ENCODE peak calls at places on chromosomes 5 and 9, in eight cellular contexts. P is BJ, S is BE2C, T is omental fat pad, R is right lobe of liver, I is IMR-90, M is fibroblast of mammary gland, J is GM20000. C is an unnamed sample.

GRCh38 chr9:114721491-114722362 is 39.7 kb upstream of the TEX48 start:
- DNase-seq in P (peak), S (no peak), T (no peak), R (peak), I (peak), M (peak), J (no peak), C (no peak)

GRCh38 chr5:103472820-103473219 is 89.8 kb downstream of the NUDT12 start:
- DNase-seq in P (no peak), S (no peak), T (no peak), R (no peak), I (peak), M (peak), J (no peak), C (no peak)

GRCh38 chr5:11715797-11716196 is 188.4 kb downstream of the CTNND2 start:
- DNase-seq in P (no peak), S (no peak), T (no peak), R (no peak), I (no peak), M (no peak), J (no peak), C (no peak)

GRCh38 chr9:133818444-133818843 is 80.3 kb upstream of the SARDH start:
- DNase-seq in P (no peak), S (no peak), T (no peak), R (no peak), I (peak), M (peak), J (no peak), C (no peak)

GRCh38 chr5:124806026-124806856 is 59.8 kb upstream of the ZNF608 start:
- DNase-seq in P (no peak), S (peak), T (peak), R (peak), I (peak), M (peak), J (no peak), C (no peak)

GRCh38 chr9:111427186-111427585 is 57.0 kb downstream of the ECPAS start:
- DNase-seq in P (no peak), S (no peak), T (no peak), R (no peak), I (peak), M (peak), J (peak), C (no peak)

GRCh38 chr9:1721219-1721618 is 293.9 kb upstream of the SMARCA2 start:
- DNase-seq in P (no peak), S (no peak), T (no peak), R (no peak), I (no peak), M (no peak), J (no peak), C (no peak)

GRCh38 chr5:140627972-140628371 is 5.0 kb downstream of the CD14 start:
- DNase-seq in P (no peak), S (no peak), T (no peak), R (no peak), I (no peak), M (no peak), J (no peak), C (no peak)

GRCh38 chr5:52727568-52727967 is 60.1 kb upstream of the ITGA1 start:
- DNase-seq in P (no peak), S (peak), T (no peak), R (no peak), I (peak), M (peak), J (no peak), C (no peak)

GRCh38 chr5:171226096-171226495 is 83.0 kb upstream of the TLX3 start:
- DNase-seq in P (no peak), S (no peak), T (no peak), R (no peak), I (peak), M (peak), J (no peak), C (no peak)

GRCh38 chr5:93705896-93706295 is 35.5 kb downstream of the POU5F2 start:
- DNase-seq in P (no peak), S (no peak), T (no peak), R (no peak), I (peak), M (peak), J (no peak), C (no peak)

GRCh38 chr5:111447099-111447498 is 65.2 kb downstream of the STARD4 start:
- DNase-seq in P (no peak), S (no peak), T (no peak), R (no peak), I (peak), M (no peak), J (no peak), C (no peak)

GRCh38 chr5:37495668-37496067 is 116.5 kb downstream of the WDR70 start:
- DNase-seq in P (peak), S (no peak), T (no peak), R (no peak), I (peak), M (peak), J (no peak), C (no peak)

GRCh38 chr5:180785794-180786221 is 16.8 kb downstream of the MGAT1 start:
- DNase-seq in P (peak), S (no peak), T (no peak), R (no peak), I (peak), M (peak), J (no peak), C (no peak)

GRCh38 chr9:36154213-36154952 is 14.8 kb upstream of the CCIN start:
- DNase-seq in P (no peak), S (peak), T (no peak), R (no peak), I (peak), M (peak), J (no peak), C (no peak)
- TF ChIP-seq CTCF in P (no peak), S (no peak), T (no peak), R (no peak), I (no peak), M (no peak), J (no peak), C (no peak)

GRCh38 chr5:68271124-68271523 is 55.6 kb downstream of the PIK3R1 start:
- DNase-seq in P (no peak), S (no peak), T (no peak), R (no peak), I (no peak), M (no peak), J (no peak), C (no peak)
- TF ChIP-seq CTCF in P (no peak), S (no peak), T (no peak), R (no peak), I (no peak), M (no peak), J (no peak), C (no peak)

DNA sequence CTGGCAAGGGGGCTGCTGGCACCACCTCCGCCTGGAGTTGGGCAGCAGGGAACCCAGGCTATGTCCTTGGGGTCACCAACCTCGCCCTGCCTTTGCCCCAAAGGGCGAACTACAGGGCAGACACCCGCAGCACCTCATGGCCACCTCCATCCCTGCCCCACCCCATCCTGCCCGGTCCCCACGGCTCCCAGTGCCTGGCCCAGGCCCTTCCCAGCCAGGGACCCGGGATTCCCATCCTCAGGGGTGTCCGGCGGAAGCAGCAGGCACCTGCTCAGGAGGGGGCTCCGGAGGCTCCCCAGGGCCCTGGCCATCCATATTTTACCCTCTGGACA is 37.0 kb downstream of the NACC2 start:
- DNase-seq in P (no peak), S (peak), T (no peak), R (no peak), I (no peak), M (no peak), J (no peak), C (no peak)
- TF ChIP-seq CTCF in P (no peak), S (no peak), T (no peak), R (no peak), I (no peak), M (no peak), J (no peak), C (no peak)

GRCh38 chr5:132408965-132409364 is 39.5 kb downstream of the SLC22A5 start:
- DNase-seq in P (no peak), S (no peak), T (no peak), R (peak), I (no peak), M (no peak), J (no peak), C (no peak)
- TF ChIP-seq CTCF in P (no peak), S (no peak), T (no peak), R (no peak), I (no peak), M (no peak), J (no peak), C (no peak)

DNA sequence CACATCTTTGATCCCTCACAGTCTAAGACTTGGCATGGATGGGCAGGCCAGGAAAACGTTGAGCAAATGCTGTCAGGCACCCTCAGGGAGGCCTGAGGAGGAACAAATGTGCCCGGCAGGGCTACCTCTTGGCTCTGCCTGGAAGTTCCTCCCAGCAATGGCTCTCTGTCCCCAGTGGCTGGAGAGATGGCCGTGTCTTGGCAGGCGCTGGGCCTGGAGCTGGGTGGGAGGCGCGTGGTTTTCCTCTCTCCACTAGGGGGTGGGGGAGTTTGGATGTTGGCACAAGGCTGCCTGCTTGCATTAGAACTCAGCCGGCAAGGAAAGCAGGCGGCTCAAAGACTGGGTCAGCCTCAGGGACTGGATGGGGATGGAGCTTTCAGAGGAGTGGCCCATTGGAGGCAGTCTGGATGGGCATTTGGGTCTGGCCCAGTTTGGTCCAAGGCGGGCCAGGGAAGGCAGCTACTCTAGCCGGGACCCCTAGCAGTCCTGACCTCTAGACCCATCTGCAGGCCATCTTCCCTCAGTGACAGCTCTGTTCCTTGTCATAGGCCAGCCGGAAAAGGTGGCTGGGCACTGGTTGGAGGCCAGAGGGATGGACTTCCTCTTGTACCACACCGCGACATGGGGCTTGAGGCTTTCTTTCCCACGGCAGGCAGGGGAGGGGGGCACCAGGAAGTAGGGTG is 68.2 kb upstream of the STC2 start:
- DNase-seq in P (no peak), S (peak), T (no peak), R (no peak), I (no peak), M (no peak), J (no peak), C (no peak)
- TF ChIP-seq CTCF in P (peak), S (peak), T (no peak), R (no peak), I (no peak), M (no peak), J (no peak), C (no peak)